ENCODE peak calls at places on chromosome 11, in eight cellular contexts. One of them, this sample, is unnamed.

GRCh38 chr11:36222755-36223635 is 66.2 kb downstream of the COMMD9 start:
- DNase-seq in activated CD4-positive, alpha-beta T cell treated with anti-CD3 and anti-CD28 coated beads, Interleukin-2, amount 50 U/mL, for 1 hour: no peak
- DNase-seq in Calu3: no peak
- DNase-seq in Peyer's patch: no peak
- DNase-seq in stomach: no peak
- DNase-seq in KG1: no peak
- DNase-seq in memory B cell: no peak
- DNase-seq in RWPE1: no peak
- DNase-seq in this sample: peak; percentile 19

GRCh38 chr11:66293777-66294625 is 2.3 kb downstream of the TMEM151A start:
- DNase-seq in activated CD4-positive, alpha-beta T cell treated with anti-CD3 and anti-CD28 coated beads, Interleukin-2, amount 50 U/mL, for 1 hour: no peak
- DNase-seq in Calu3: no peak
- DNase-seq in Peyer's patch: no peak
- DNase-seq in stomach: no peak
- DNase-seq in KG1: no peak
- DNase-seq in memory B cell: no peak
- DNase-seq in RWPE1: no peak
- DNase-seq in this sample: no peak

GRCh38 chr11:132448334-132448995 is 1078.0 kb downstream of the NTM start:
- DNase-seq in activated CD4-positive, alpha-beta T cell treated with anti-CD3 and anti-CD28 coated beads, Interleukin-2, amount 50 U/mL, for 1 hour: no peak
- DNase-seq in Calu3: no peak
- DNase-seq in Peyer's patch: no peak
- DNase-seq in stomach: no peak
- DNase-seq in KG1: no peak
- DNase-seq in memory B cell: no peak
- DNase-seq in RWPE1: no peak
- DNase-seq in this sample: no peak

GRCh38 chr11:134342572-134343340 is 11.0 kb downstream of the GLB1L2 start:
- DNase-seq in activated CD4-positive, alpha-beta T cell treated with anti-CD3 and anti-CD28 coated beads, Interleukin-2, amount 50 U/mL, for 1 hour: no peak
- DNase-seq in Calu3: no peak
- DNase-seq in Peyer's patch: no peak
- DNase-seq in stomach: no peak
- DNase-seq in KG1: no peak
- DNase-seq in memory B cell: no peak
- DNase-seq in RWPE1: no peak
- DNase-seq in this sample: no peak

GRCh38 chr11:14081541-14082211 is 119.2 kb downstream of the SPON1 start:
- DNase-seq in activated CD4-positive, alpha-beta T cell treated with anti-CD3 and anti-CD28 coated beads, Interleukin-2, amount 50 U/mL, for 1 hour: no peak
- DNase-seq in Calu3: no peak
- DNase-seq in Peyer's patch: no peak
- DNase-seq in stomach: no peak
- DNase-seq in KG1: no peak
- DNase-seq in memory B cell: no peak
- DNase-seq in RWPE1: no peak
- DNase-seq in this sample: no peak

GRCh38 chr11:128524172-128524571 is 63.2 kb downstream of the ETS1 start:
- DNase-seq in activated CD4-positive, alpha-beta T cell treated with anti-CD3 and anti-CD28 coated beads, Interleukin-2, amount 50 U/mL, for 1 hour: no peak
- DNase-seq in Calu3: no peak
- DNase-seq in Peyer's patch: no peak
- DNase-seq in stomach: no peak
- DNase-seq in KG1: no peak
- DNase-seq in memory B cell: no peak
- DNase-seq in RWPE1: no peak
- DNase-seq in this sample: no peak

GRCh38 chr11:133834399-133835257 is 10.7 kb downstream of the SPATA19 start:
- DNase-seq in activated CD4-positive, alpha-beta T cell treated with anti-CD3 and anti-CD28 coated beads, Interleukin-2, amount 50 U/mL, for 1 hour: no peak
- DNase-seq in Calu3: no peak
- DNase-seq in Peyer's patch: no peak
- DNase-seq in stomach: no peak
- DNase-seq in KG1: no peak
- DNase-seq in memory B cell: no peak
- DNase-seq in RWPE1: no peak
- DNase-seq in this sample: no peak

GRCh38 chr11:70575396-70576060 is 177.2 kb downstream of the CTTN start:
- DNase-seq in activated CD4-positive, alpha-beta T cell treated with anti-CD3 and anti-CD28 coated beads, Interleukin-2, amount 50 U/mL, for 1 hour: no peak
- DNase-seq in Calu3: no peak
- DNase-seq in Peyer's patch: no peak
- DNase-seq in stomach: no peak
- DNase-seq in KG1: no peak
- DNase-seq in memory B cell: no peak
- DNase-seq in RWPE1: no peak
- DNase-seq in this sample: no peak

GRCh38 chr11:105132716-105133511 is 6.7 kb downstream of the CARD18 start:
- DNase-seq in activated CD4-positive, alpha-beta T cell treated with anti-CD3 and anti-CD28 coated beads, Interleukin-2, amount 50 U/mL, for 1 hour: no peak
- DNase-seq in Calu3: no peak
- DNase-seq in Peyer's patch: no peak
- DNase-seq in stomach: no peak
- DNase-seq in KG1: no peak
- DNase-seq in memory B cell: no peak
- DNase-seq in RWPE1: peak; percentile 45
- DNase-seq in this sample: no peak

GRCh38 chr11:8717544-8717875 is 34.9 kb downstream of the RPL27A start:
- DNase-seq in activated CD4-positive, alpha-beta T cell treated with anti-CD3 and anti-CD28 coated beads, Interleukin-2, amount 50 U/mL, for 1 hour: no peak
- DNase-seq in Calu3: no peak
- DNase-seq in Peyer's patch: no peak
- DNase-seq in stomach: no peak
- DNase-seq in KG1: no peak
- DNase-seq in memory B cell: no peak
- DNase-seq in RWPE1: no peak
- DNase-seq in this sample: no peak

GRCh38 chr11:88402192-88402715 is 64.7 kb upstream of the CTSC start:
- DNase-seq in activated CD4-positive, alpha-beta T cell treated with anti-CD3 and anti-CD28 coated beads, Interleukin-2, amount 50 U/mL, for 1 hour: no peak
- DNase-seq in Calu3: no peak
- DNase-seq in Peyer's patch: no peak
- DNase-seq in stomach: no peak
- DNase-seq in KG1: no peak
- DNase-seq in memory B cell: no peak
- DNase-seq in RWPE1: no peak
- DNase-seq in this sample: no peak

GRCh38 chr11:9704037-9704436 is 40.2 kb downstream of the SWAP70 start:
- DNase-seq in activated CD4-positive, alpha-beta T cell treated with anti-CD3 and anti-CD28 coated beads, Interleukin-2, amount 50 U/mL, for 1 hour: no peak
- DNase-seq in Calu3: no peak
- DNase-seq in Peyer's patch: no peak
- DNase-seq in stomach: no peak
- DNase-seq in KG1: no peak
- DNase-seq in memory B cell: no peak
- DNase-seq in RWPE1: no peak
- DNase-seq in this sample: no peak

GRCh38 chr11:65411681-65412070 is 10.9 kb upstream of the NEAT1 start:
- DNase-seq in activated CD4-positive, alpha-beta T cell treated with anti-CD3 and anti-CD28 coated beads, Interleukin-2, amount 50 U/mL, for 1 hour: no peak
- DNase-seq in Calu3: no peak
- DNase-seq in Peyer's patch: no peak
- DNase-seq in stomach: no peak
- DNase-seq in KG1: no peak
- DNase-seq in memory B cell: no peak
- DNase-seq in RWPE1: no peak
- DNase-seq in this sample: no peak

GRCh38 chr11:118497831-118498230 is 29.4 kb upstream of the TTC36 start:
- DNase-seq in activated CD4-positive, alpha-beta T cell treated with anti-CD3 and anti-CD28 coated beads, Interleukin-2, amount 50 U/mL, for 1 hour: no peak
- DNase-seq in Calu3: no peak
- DNase-seq in Peyer's patch: no peak
- DNase-seq in stomach: no peak
- DNase-seq in KG1: no peak
- DNase-seq in memory B cell: no peak
- DNase-seq in RWPE1: no peak
- DNase-seq in this sample: no peak

GRCh38 chr11:32643526-32643925 is 59.9 kb downstream of the EIF3M start:
- DNase-seq in activated CD4-positive, alpha-beta T cell treated with anti-CD3 and anti-CD28 coated beads, Interleukin-2, amount 50 U/mL, for 1 hour: no peak
- DNase-seq in Calu3: no peak
- DNase-seq in Peyer's patch: no peak
- DNase-seq in stomach: no peak
- DNase-seq in KG1: no peak
- DNase-seq in memory B cell: no peak
- DNase-seq in RWPE1: peak; percentile 28
- DNase-seq in this sample: no peak

GRCh38 chr11:72204865-72205264 is 11.7 kb upstream of the FOLR2 start:
- DNase-seq in activated CD4-positive, alpha-beta T cell treated with anti-CD3 and anti-CD28 coated beads, Interleukin-2, amount 50 U/mL, for 1 hour: no peak
- DNase-seq in Calu3: no peak
- DNase-seq in Peyer's patch: no peak
- DNase-seq in stomach: no peak
- DNase-seq in KG1: no peak
- DNase-seq in memory B cell: no peak
- DNase-seq in RWPE1: no peak
- DNase-seq in this sample: no peak

GRCh38 chr11:19972091-19972490 is 188.2 kb downstream of the DBX1 start:
- DNase-seq in activated CD4-positive, alpha-beta T cell treated with anti-CD3 and anti-CD28 coated beads, Interleukin-2, amount 50 U/mL, for 1 hour: no peak
- DNase-seq in Calu3: no peak
- DNase-seq in Peyer's patch: no peak
- DNase-seq in stomach: no peak
- DNase-seq in KG1: no peak
- DNase-seq in memory B cell: no peak
- DNase-seq in RWPE1: no peak
- DNase-seq in this sample: no peak

GRCh38 chr11:7573558-7574296 is 59.9 kb downstream of the PPFIBP2 start:
- DNase-seq in activated CD4-positive, alpha-beta T cell treated with anti-CD3 and anti-CD28 coated beads, Interleukin-2, amount 50 U/mL, for 1 hour: no peak
- DNase-seq in Calu3: no peak
- DNase-seq in Peyer's patch: peak; percentile 82
- DNase-seq in stomach: peak; percentile 62
- DNase-seq in KG1: no peak
- DNase-seq in memory B cell: no peak
- DNase-seq in RWPE1: no peak
- DNase-seq in this sample: peak; percentile 86

GRCh38 chr11:45664376-45665205 is 831 bp downstream of the CHST1 start:
- DNase-seq in activated CD4-positive, alpha-beta T cell treated with anti-CD3 and anti-CD28 coated beads, Interleukin-2, amount 50 U/mL, for 1 hour: no peak
- DNase-seq in Calu3: no peak
- DNase-seq in Peyer's patch: no peak
- DNase-seq in stomach: no peak
- DNase-seq in KG1: no peak
- DNase-seq in memory B cell: no peak
- DNase-seq in RWPE1: no peak
- DNase-seq in this sample: no peak

GRCh38 chr11:85946221-85946620 is 91.0 kb downstream of the CCDC83 start:
- DNase-seq in activated CD4-positive, alpha-beta T cell treated with anti-CD3 and anti-CD28 coated beads, Interleukin-2, amount 50 U/mL, for 1 hour: no peak
- DNase-seq in Calu3: no peak
- DNase-seq in Peyer's patch: no peak
- DNase-seq in stomach: no peak
- DNase-seq in KG1: no peak
- DNase-seq in memory B cell: no peak
- DNase-seq in RWPE1: no peak
- DNase-seq in this sample: no peak

GRCh38 chr11:109247071-109247470 is 174.9 kb upstream of the C11orf87 start:
- DNase-seq in activated CD4-positive, alpha-beta T cell treated with anti-CD3 and anti-CD28 coated beads, Interleukin-2, amount 50 U/mL, for 1 hour: no peak
- DNase-seq in Calu3: no peak
- DNase-seq in Peyer's patch: no peak
- DNase-seq in stomach: no peak
- DNase-seq in KG1: no peak
- DNase-seq in memory B cell: no peak
- DNase-seq in RWPE1: peak; percentile 60
- DNase-seq in this sample: no peak

GRCh38 chr11:44445500-44446340 is 119.7 kb upstream of the CD82 start:
- DNase-seq in activated CD4-positive, alpha-beta T cell treated with anti-CD3 and anti-CD28 coated beads, Interleukin-2, amount 50 U/mL, for 1 hour: no peak
- DNase-seq in Calu3: peak; percentile 30
- DNase-seq in Peyer's patch: no peak
- DNase-seq in stomach: peak; percentile 10
- DNase-seq in KG1: no peak
- DNase-seq in memory B cell: no peak
- DNase-seq in RWPE1: peak; percentile 76
- DNase-seq in this sample: no peak

GRCh38 chr11:117176186-117176585 is 2.4 kb upstream of the SIDT2 start:
- DNase-seq in activated CD4-positive, alpha-beta T cell treated with anti-CD3 and anti-CD28 coated beads, Interleukin-2, amount 50 U/mL, for 1 hour: no peak
- DNase-seq in Calu3: no peak
- DNase-seq in Peyer's patch: no peak
- DNase-seq in stomach: peak; percentile 71
- DNase-seq in KG1: no peak
- DNase-seq in memory B cell: no peak
- DNase-seq in RWPE1: no peak
- DNase-seq in this sample: no peak

GRCh38 chr11:62538470-62539237 is 8.0 kb downstream of the AHNAK start:
- DNase-seq in activated CD4-positive, alpha-beta T cell treated with anti-CD3 and anti-CD28 coated beads, Interleukin-2, amount 50 U/mL, for 1 hour: no peak
- DNase-seq in Calu3: peak; percentile 28
- DNase-seq in Peyer's patch: no peak
- DNase-seq in stomach: no peak
- DNase-seq in KG1: no peak
- DNase-seq in memory B cell: no peak
- DNase-seq in RWPE1: no peak
- DNase-seq in this sample: peak; percentile 50

GRCh38 chr11:35271031-35271430 is 132.1 kb downstream of the CD44 start:
- DNase-seq in activated CD4-positive, alpha-beta T cell treated with anti-CD3 and anti-CD28 coated beads, Interleukin-2, amount 50 U/mL, for 1 hour: no peak
- DNase-seq in Calu3: no peak
- DNase-seq in Peyer's patch: no peak
- DNase-seq in stomach: no peak
- DNase-seq in KG1: no peak
- DNase-seq in memory B cell: no peak
- DNase-seq in RWPE1: no peak
- DNase-seq in this sample: no peak

GRCh38 chr11:62933285-62933684 is 12.1 kb upstream of the CHRM1 start:
- DNase-seq in activated CD4-positive, alpha-beta T cell treated with anti-CD3 and anti-CD28 coated beads, Interleukin-2, amount 50 U/mL, for 1 hour: no peak
- DNase-seq in Calu3: no peak
- DNase-seq in Peyer's patch: peak; percentile 43
- DNase-seq in stomach: no peak
- DNase-seq in KG1: no peak
- DNase-seq in memory B cell: no peak
- DNase-seq in RWPE1: no peak
- DNase-seq in this sample: peak; percentile 46